ENCODE peak calls at places on chromosomes 6 and 20, in nine cellular contexts. G, C, O, X, S, E, L, A and V are unnamed samples. For H3K9me3, the result is how much of the 10 kb centered on the place peaks cover.

GRCh38 chr20:63116412-63117106 is 99.4 kb downstream of the YTHDF1 start:
- DNase-seq in G (peak), C (no peak), O (no peak), X (no peak), S (peak), E (peak), L (peak), A (no peak), V (no peak)

GRCh38 chr20:5996765-5997164 is 46.3 kb downstream of the MCM8 start:
- DNase-seq in G (no peak), C (no peak), O (no peak), X (no peak), S (no peak), E (no peak), L (no peak), A (no peak), V (no peak)

GRCh38 chr6:25137497-25137896 is 141.7 kb upstream of the CARMIL1 start:
- DNase-seq in G (peak), C (no peak), O (no peak), X (no peak), S (no peak), E (no peak), L (no peak), A (no peak), V (no peak)

GRCh38 chr6:123962508-123962907 is 158.8 kb downstream of the NKAIN2 start:
- DNase-seq in G (no peak), C (no peak), O (no peak), X (no peak), S (no peak), E (peak), L (no peak), A (peak), V (no peak)

GRCh38 chr20:55057779-55058415 is 582.5 kb downstream of the DOK5 start:
- DNase-seq in G (no peak), C (no peak), O (no peak), X (no peak), S (no peak), E (peak), L (no peak), A (no peak), V (no peak)

GRCh38 chr20:1856419-1856818 is 38.8 kb upstream of the SIRPA start:
- DNase-seq in G (no peak), C (no peak), O (no peak), X (no peak), S (no peak), E (no peak), L (no peak), A (no peak), V (no peak)

GRCh38 chr6:15287670-15288069 is 41.8 kb downstream of the JARID2 start:
- DNase-seq in G (no peak), C (no peak), O (no peak), X (no peak), S (no peak), E (no peak), L (no peak), A (no peak), V (no peak)

GRCh38 chr20:19858972-19859371 is 100.9 kb downstream of the RIN2 start:
- DNase-seq in G (no peak), C (no peak), O (no peak), X (no peak), S (no peak), E (no peak), L (no peak), A (no peak), V (no peak)

GRCh38 chr6:6714498-6715360 is 126.2 kb downstream of the LY86 start:
- DNase-seq in G (no peak), C (no peak), O (peak), X (no peak), S (no peak), E (no peak), L (no peak), A (no peak), V (no peak)

GRCh38 chr6:47832386-47833080 is 50.7 kb downstream of the OPN5 start:
- DNase-seq in G (no peak), C (no peak), O (no peak), X (no peak), S (no peak), E (no peak), L (no peak), A (no peak), V (no peak)

GRCh38 chr20:54257090-54257816 is 49.4 kb downstream of the PFDN4 start:
- DNase-seq in G (no peak), C (no peak), O (no peak), X (peak), S (no peak), E (no peak), L (no peak), A (no peak), V (peak)

GRCh38 chr6:90025418-90026089 is 131.3 kb downstream of the GJA10 start:
- DNase-seq in G (no peak), C (no peak), O (no peak), X (peak), S (no peak), E (no peak), L (no peak), A (no peak), V (peak)

GRCh38 chr6:157520986-157521664 is 140.1 kb downstream of the ZDHHC14 start:
- DNase-seq in G (no peak), C (no peak), O (no peak), X (no peak), S (no peak), E (no peak), L (no peak), A (no peak), V (no peak)

GRCh38 chr6:146961831-146962230 is 242.4 kb upstream of the STXBP5 start:
- DNase-seq in G (no peak), C (no peak), O (no peak), X (no peak), S (no peak), E (no peak), L (no peak), A (no peak), V (no peak)

GRCh38 chr6:40563111-40563510 is 24.1 kb downstream of the LRFN2 start:
- DNase-seq in G (no peak), C (no peak), O (no peak), X (no peak), S (no peak), E (no peak), L (no peak), A (no peak), V (no peak)

GRCh38 chr20:31652917-31653385 is 15.2 kb downstream of the COX4I2 start:
- DNase-seq in G (peak), C (no peak), O (no peak), X (no peak), S (no peak), E (no peak), L (no peak), A (no peak), V (no peak)

GRCh38 chr6:125224236-125224861 is 70.8 kb downstream of the TPD52L1 start:
- DNase-seq in G (no peak), C (no peak), O (no peak), X (no peak), S (no peak), E (no peak), L (no peak), A (no peak), V (no peak)

GRCh38 chr6:151731313-151731712 is 76.2 kb upstream of the ESR1 start:
- DNase-seq in G (no peak), C (no peak), O (no peak), X (no peak), S (peak), E (no peak), L (no peak), A (no peak), V (no peak)

GRCh38 chr6:151730496-151730870 is 77.0 kb upstream of the ESR1 start:
- DNase-seq in G (no peak), C (no peak), O (no peak), X (no peak), S (no peak), E (no peak), L (no peak), A (no peak), V (no peak)

GRCh38 chr6:151738267-151738666 is 69.2 kb upstream of the ESR1 start:
- DNase-seq in G (no peak), C (no peak), O (no peak), X (no peak), S (no peak), E (no peak), L (no peak), A (no peak), V (no peak)

GRCh38 chr6:151729829-151730495 is 77.5 kb upstream of the ESR1 start:
- DNase-seq in G (no peak), C (no peak), O (no peak), X (no peak), S (no peak), E (no peak), L (no peak), A (no peak), V (no peak)

DNA sequence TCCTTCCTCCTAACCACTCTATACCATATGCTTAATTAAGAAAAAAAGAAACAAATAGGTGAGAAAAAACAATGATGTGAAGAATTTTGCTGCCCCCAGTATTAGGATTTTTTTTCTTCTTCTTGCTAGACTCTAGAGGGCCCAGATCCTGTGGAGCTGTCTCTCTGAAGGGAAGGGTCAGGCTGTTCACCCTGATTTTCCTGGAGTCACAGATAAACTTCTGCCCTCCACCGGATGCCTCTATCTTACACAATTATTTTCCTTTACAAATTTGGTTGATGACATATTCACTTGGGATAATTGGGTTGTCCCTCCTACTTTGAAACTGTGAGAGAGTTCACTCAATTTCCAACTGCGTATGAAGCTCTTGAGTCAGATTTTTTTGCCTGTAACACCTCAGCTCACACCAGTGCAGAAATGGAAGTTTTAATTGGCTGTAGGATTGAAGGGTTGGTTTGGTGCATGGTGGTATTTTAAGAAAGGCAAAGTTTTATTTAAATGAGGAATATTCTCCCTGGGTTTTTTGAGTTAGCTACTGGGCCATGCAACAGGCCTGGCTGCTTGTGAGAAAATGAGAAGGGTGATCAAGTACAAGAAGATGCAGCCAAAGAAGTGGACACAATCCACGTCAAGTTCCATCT is 73.7 kb upstream of the ESR1 start:
- DNase-seq in G (peak), C (no peak), O (no peak), X (peak), S (no peak), E (no peak), L (no peak), A (no peak), V (no peak)
- H3K9me3 ChIP-seq in G (under half), C (under half), O (under half), X (under half), S (under half), E (under half), L (under half), A (under half), V (under half)

GRCh38 chr20:37693203-37693602 is 627 bp upstream of the CTNNBL1 start:
- DNase-seq in G (no peak), C (no peak), O (no peak), X (no peak), S (no peak), E (no peak), L (no peak), A (no peak), V (no peak)

GRCh38 chr20:37690626-37691369 is 3.0 kb upstream of the CTNNBL1 start:
- DNase-seq in G (no peak), C (no peak), O (no peak), X (no peak), S (no peak), E (no peak), L (no peak), A (no peak), V (no peak)

GRCh38 chr20:37692447-37693166 is 1.2 kb upstream of the CTNNBL1 start:
- DNase-seq in G (no peak), C (no peak), O (no peak), X (no peak), S (no peak), E (no peak), L (no peak), A (no peak), V (no peak)

GRCh38 chr20:37695684-37696342 is 2.0 kb downstream of the CTNNBL1 start:
- DNase-seq in G (no peak), C (no peak), O (no peak), X (no peak), S (no peak), E (no peak), L (no peak), A (no peak), V (no peak)

GRCh38 chr20:37693629-37694626 is at the start of gene CTNNBL1:
- DNase-seq in G (peak), C (peak), O (peak), X (peak), S (peak), E (peak), L (peak), A (peak), V (peak)
- TF ChIP-seq CTCF in G (no peak), C (no peak), O (no peak), X (no peak), S (peak), E (no peak), L (no peak), A (peak), V (peak)

DNA sequence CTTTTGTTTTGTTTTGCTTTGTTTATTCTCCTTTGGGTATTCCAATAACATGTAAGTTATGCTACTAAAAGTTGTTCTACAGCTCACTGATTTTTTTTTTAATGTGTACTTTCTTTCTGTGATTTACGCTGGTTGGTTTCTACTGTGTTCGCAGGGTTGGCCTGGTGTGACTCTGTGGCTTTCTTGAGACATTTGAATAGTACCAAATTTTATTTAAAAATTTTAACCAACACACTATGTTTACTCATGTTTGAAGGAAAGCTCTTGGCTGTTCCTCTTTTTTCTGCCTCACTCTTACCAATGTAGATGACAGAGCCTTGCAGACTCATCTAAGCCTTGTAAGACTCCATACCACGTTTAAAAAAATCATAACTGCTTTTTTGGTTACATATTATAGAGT is 1784.9 kb upstream of the DEFB115 start:
- DNase-seq in G (no peak), C (no peak), O (no peak), X (no peak), S (no peak), E (no peak), L (no peak), A (no peak), V (no peak)
- H3K9me3 ChIP-seq in G (under half), C (under half), O (under half), X (under half), S (under half), E (under half), L (under half), A (under half), V (under half)

GRCh38 chr6:82248233-82248735 is 740 bp upstream of the IBTK start:
- DNase-seq in G (no peak), C (no peak), O (no peak), X (no peak), S (no peak), E (no peak), L (no peak), A (no peak), V (no peak)

GRCh38 chr6:82246370-82246769 is 1.2 kb downstream of the IBTK start:
- DNase-seq in G (no peak), C (peak), O (no peak), X (peak), S (no peak), E (no peak), L (no peak), A (no peak), V (no peak)

GRCh38 chr6:82247634-82248232 is at the start of gene IBTK:
- DNase-seq in G (peak), C (peak), O (peak), X (peak), S (peak), E (peak), L (peak), A (peak), V (peak)

GRCh38 chr6:82245376-82245775 is 2.2 kb downstream of the IBTK start:
- DNase-seq in G (no peak), C (no peak), O (no peak), X (no peak), S (no peak), E (no peak), L (no peak), A (no peak), V (no peak)

GRCh38 chr6:82246802-82247633 is 526 bp downstream of the IBTK start:
- DNase-seq in G (peak), C (peak), O (peak), X (peak), S (peak), E (peak), L (peak), A (no peak), V (peak)
- TF ChIP-seq CTCF in G (no peak), C (no peak), O (no peak), X (no peak), S (no peak), E (no peak), L (no peak), A (peak), V (no peak)

DNA sequence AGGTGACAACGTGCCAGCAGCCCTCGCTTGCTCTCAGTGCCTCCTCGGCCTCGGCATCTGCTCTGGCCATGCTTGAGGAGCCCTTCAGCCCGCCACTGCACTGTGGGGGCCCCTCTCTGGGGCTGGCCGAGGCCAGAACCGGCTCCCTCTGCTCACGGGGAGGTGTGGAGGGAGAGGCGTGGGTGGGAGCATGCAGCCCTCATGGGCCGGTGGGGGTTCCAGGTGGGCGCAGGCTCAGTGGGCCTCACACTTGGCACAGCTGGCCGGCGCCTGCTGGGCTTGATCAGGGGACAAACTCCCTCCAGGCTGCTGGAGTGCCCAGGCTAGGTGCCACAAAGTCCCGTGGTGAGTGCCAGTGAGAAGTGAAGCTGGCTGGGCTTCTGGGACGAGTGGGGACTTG is 566.6 kb upstream of the ID4 start:
- DNase-seq in G (no peak), C (no peak), O (peak), X (no peak), S (no peak), E (no peak), L (no peak), A (peak), V (no peak)
- H3K9me3 ChIP-seq in G (under half), C (under half), O (under half), X (under half), S (under half), E (under half), L (under half), A (under half), V (under half)